ENCODE peak calls at places on chromosomes 3 and 15, in nine cellular contexts. I is HFFc6; N is iris pigment epithelial cell; L is caudate nucleus; A is uterus; Z is BE2C; F is activated CD4-positive, alpha-beta T cell treated with anti-CD3 and anti-CD28 coated beads for 36 hours; P is activated CD8-positive, alpha-beta memory T cell treated with anti-CD3 and anti-CD28 coated beads, Interleukin-2, amount 50 U/mL, for 48 hours; S is OCI-M1. G is an unnamed sample.

GRCh38 chr15:33654859-33655258 is 313.4 kb upstream of the CHRM5 start:
- DNase-seq in I (no peak), N (no peak), L (no peak), A (no peak), Z (no peak), F (peak), P (no peak), S (no peak), G (no peak)

GRCh38 chr3:196813903-196814302 is 53.8 kb upstream of the SENP5 start:
- DNase-seq in I (peak), N (peak), L (no peak), A (no peak), Z (no peak), F (no peak), P (no peak), S (peak), G (no peak)

GRCh38 chr15:67005294-67005996 is 60.0 kb upstream of the SMAD3 start:
- DNase-seq in I (no peak), N (no peak), L (no peak), A (no peak), Z (no peak), F (no peak), P (no peak), S (no peak), G (no peak)

GRCh38 chr3:8938021-8938420 is 25.3 kb downstream of the RAD18 start:
- DNase-seq in I (peak), N (peak), L (no peak), A (no peak), Z (no peak), F (no peak), P (no peak), S (peak), G (no peak)

GRCh38 chr3:177150970-177151627 is 46.2 kb downstream of the TBL1XR1 start:
- DNase-seq in I (peak), N (peak), L (no peak), A (no peak), Z (no peak), F (peak), P (no peak), S (peak), G (peak)

GRCh38 chr15:89368566-89369223 is 34.1 kb upstream of the POLG start:
- DNase-seq in I (no peak), N (no peak), L (no peak), A (no peak), Z (peak), F (no peak), P (no peak), S (no peak), G (no peak)

GRCh38 chr3:181723568-181724431 is 12.1 kb downstream of the SOX2 start:
- DNase-seq in I (no peak), N (no peak), L (no peak), A (no peak), Z (no peak), F (no peak), P (no peak), S (no peak), G (no peak)

GRCh38 chr15:88918738-88919137 is 5.6 kb upstream of the MFGE8 start:
- DNase-seq in I (peak), N (peak), L (no peak), A (peak), Z (no peak), F (peak), P (no peak), S (peak), G (peak)

GRCh38 chr15:77030928-77031375 is 36.0 kb downstream of the PSTPIP1 start:
- DNase-seq in I (no peak), N (no peak), L (no peak), A (peak), Z (peak), F (no peak), P (peak), S (no peak), G (peak)

GRCh38 chr3:159788291-159788690 is 200.3 kb upstream of the IL12A start:
- DNase-seq in I (no peak), N (peak), L (no peak), A (no peak), Z (no peak), F (no peak), P (no peak), S (no peak), G (no peak)

GRCh38 chr3:134748698-134749097 is 46.4 kb upstream of the EPHB1 start:
- DNase-seq in I (no peak), N (no peak), L (no peak), A (no peak), Z (no peak), F (no peak), P (no peak), S (no peak), G (no peak)

GRCh38 chr3:30904986-30905385 is 10.5 kb upstream of the GADL1 start:
- DNase-seq in I (peak), N (peak), L (no peak), A (no peak), Z (no peak), F (no peak), P (no peak), S (no peak), G (no peak)

GRCh38 chr3:172315401-172316091 is 132.7 kb downstream of the GHSR start:
- DNase-seq in I (peak), N (peak), L (no peak), A (peak), Z (no peak), F (peak), P (no peak), S (peak), G (peak)

GRCh38 chr3:37745079-37745478 is 116.6 kb upstream of the CTDSPL start:
- DNase-seq in I (no peak), N (no peak), L (no peak), A (no peak), Z (no peak), F (no peak), P (no peak), S (no peak), G (no peak)

GRCh38 chr3:64351713-64352595 is 126.7 kb upstream of the PRICKLE2 start:
- DNase-seq in I (peak), N (peak), L (no peak), A (no peak), Z (no peak), F (no peak), P (no peak), S (no peak), G (no peak)

GRCh38 chr3:13104511-13104910 is 31.3 kb upstream of the IQSEC1 start:
- DNase-seq in I (no peak), N (no peak), L (no peak), A (no peak), Z (no peak), F (no peak), P (no peak), S (no peak), G (no peak)

GRCh38 chr3:7190094-7190493 is 329.2 kb downstream of the GRM7 start:
- DNase-seq in I (no peak), N (no peak), L (no peak), A (no peak), Z (no peak), F (no peak), P (no peak), S (no peak), G (no peak)

GRCh38 chr15:73575636-73576247 is 57.4 kb downstream of the NPTN start:
- DNase-seq in I (no peak), N (peak), L (no peak), A (no peak), Z (no peak), F (no peak), P (no peak), S (peak), G (no peak)

GRCh38 chr3:27323087-27323570 is 46.1 kb downstream of the NEK10 start:
- DNase-seq in I (no peak), N (no peak), L (no peak), A (no peak), Z (no peak), F (no peak), P (no peak), S (no peak), G (no peak)

GRCh38 chr15:98981851-98982722 is 25.5 kb downstream of the PGPEP1L start:
- DNase-seq in I (peak), N (peak), L (no peak), A (no peak), Z (no peak), F (no peak), P (no peak), S (no peak), G (peak)

GRCh38 chr15:49506341-49506740 is 83.3 kb downstream of the FGF7 start:
- DNase-seq in I (no peak), N (peak), L (no peak), A (no peak), Z (no peak), F (no peak), P (no peak), S (no peak), G (no peak)

GRCh38 chr15:74365619-74366445 is 1.6 kb downstream of the CYP11A1 start:
- DNase-seq in I (peak), N (peak), L (no peak), A (peak), Z (no peak), F (no peak), P (peak), S (no peak), G (peak)

GRCh38 chr3:195895900-195896360 is 12.4 kb downstream of the TNK2 start:
- DNase-seq in I (peak), N (no peak), L (peak), A (no peak), Z (peak), F (peak), P (peak), S (peak), G (peak)

G was measured in GM13976.